ENCODE peak calls at places on chromosomes 3 and 15, in seven cellular contexts. One of them, this sample, is unnamed. For H3K4me1 and H3K27me3, the result is how much of the 10 kb centered on the place peaks cover.

GRCh38 chr15:34239151-34239761 is 14.4 kb downstream of the EMC4 start:
- DNase-seq in stomach: no peak
- DNase-seq in right lobe of liver: no peak
- DNase-seq in upper lobe of left lung: no peak
- DNase-seq in PC-9: peak
- DNase-seq in mesendoderm: peak
- DNase-seq in foreskin keratinocyte: peak
- DNase-seq in this sample: peak

GRCh38 chr3:120144267-120144666 is 50.0 kb upstream of the GSK3B start:
- DNase-seq in upper lobe of left lung: no peak
- DNase-seq in mesendoderm: peak
- DNase-seq in right lobe of liver: no peak
- DNase-seq in PC-9: peak
- DNase-seq in stomach: peak
- DNase-seq in foreskin keratinocyte: peak
- DNase-seq in this sample: no peak

GRCh38 chr3:188198760-188199327 is 44.9 kb downstream of the LPP start:
- DNase-seq in mesendoderm: no peak
- DNase-seq in right lobe of liver: no peak
- DNase-seq in stomach: no peak
- DNase-seq in foreskin keratinocyte: no peak
- DNase-seq in PC-9: no peak
- DNase-seq in upper lobe of left lung: no peak
- DNase-seq in this sample: no peak

GRCh38 chr3:62604301-62604700 is 231.0 kb upstream of the FEZF2 start:
- DNase-seq in stomach: no peak
- DNase-seq in mesendoderm: no peak
- DNase-seq in foreskin keratinocyte: peak
- DNase-seq in upper lobe of left lung: peak
- DNase-seq in PC-9: peak
- DNase-seq in right lobe of liver: no peak
- DNase-seq in this sample: no peak

GRCh38 chr3:172317984-172318383 is 130.3 kb downstream of the GHSR start:
- DNase-seq in mesendoderm: peak
- DNase-seq in stomach: no peak
- DNase-seq in upper lobe of left lung: peak
- DNase-seq in right lobe of liver: no peak
- DNase-seq in foreskin keratinocyte: peak
- DNase-seq in PC-9: peak
- DNase-seq in this sample: no peak

GRCh38 chr3:56780935-56781334 is 20.8 kb downstream of the ARHGEF3 start:
- DNase-seq in right lobe of liver: no peak
- DNase-seq in foreskin keratinocyte: no peak
- DNase-seq in upper lobe of left lung: no peak
- DNase-seq in PC-9: no peak
- DNase-seq in mesendoderm: no peak
- DNase-seq in stomach: no peak
- DNase-seq in this sample: no peak

GRCh38 chr15:95565702-95566101 is 764.8 kb upstream of the NR2F2 start:
- DNase-seq in stomach: no peak
- DNase-seq in mesendoderm: no peak
- DNase-seq in upper lobe of left lung: no peak
- DNase-seq in right lobe of liver: no peak
- DNase-seq in PC-9: no peak
- DNase-seq in foreskin keratinocyte: no peak
- DNase-seq in this sample: no peak

GRCh38 chr3:34377961-34378360 is 579.5 kb downstream of the PDCD6IP start:
- DNase-seq in upper lobe of left lung: no peak
- DNase-seq in stomach: peak
- DNase-seq in foreskin keratinocyte: no peak
- DNase-seq in mesendoderm: no peak
- DNase-seq in PC-9: no peak
- DNase-seq in right lobe of liver: peak
- DNase-seq in this sample: no peak

GRCh38 chr3:155745795-155746550 is 1.1 kb upstream of the PLCH1 start:
- DNase-seq in foreskin keratinocyte: peak
- DNase-seq in mesendoderm: peak
- DNase-seq in right lobe of liver: no peak
- DNase-seq in PC-9: no peak
- DNase-seq in upper lobe of left lung: peak
- DNase-seq in stomach: peak
- DNase-seq in this sample: no peak

GRCh38 chr3:184751204-184751809 is 39.4 kb upstream of the MAGEF1 start:
- DNase-seq in stomach: peak
- DNase-seq in mesendoderm: peak
- DNase-seq in upper lobe of left lung: no peak
- DNase-seq in right lobe of liver: no peak
- DNase-seq in foreskin keratinocyte: no peak
- DNase-seq in PC-9: no peak
- DNase-seq in this sample: no peak

GRCh38 chr3:186316666-186317260 is 45.3 kb downstream of the DGKG start:
- DNase-seq in PC-9: no peak
- DNase-seq in stomach: no peak
- DNase-seq in upper lobe of left lung: no peak
- DNase-seq in foreskin keratinocyte: no peak
- DNase-seq in right lobe of liver: no peak
- DNase-seq in mesendoderm: no peak
- DNase-seq in this sample: no peak

GRCh38 chr3:146172586-146172985 is 11.6 kb upstream of the PLOD2 start:
- DNase-seq in stomach: no peak
- DNase-seq in foreskin keratinocyte: no peak
- DNase-seq in mesendoderm: no peak
- DNase-seq in upper lobe of left lung: no peak
- DNase-seq in PC-9: no peak
- DNase-seq in right lobe of liver: no peak
- DNase-seq in this sample: no peak

GRCh38 chr15:59457103-59457502 is 19.1 kb downstream of the FAM81A start:
- DNase-seq in PC-9: peak
- DNase-seq in mesendoderm: no peak
- DNase-seq in foreskin keratinocyte: no peak
- DNase-seq in upper lobe of left lung: no peak
- DNase-seq in right lobe of liver: no peak
- DNase-seq in stomach: no peak
- DNase-seq in this sample: no peak

GRCh38 chr15:82081904-82082810 is 36.3 kb upstream of the MEX3B start:
- DNase-seq in upper lobe of left lung: no peak
- DNase-seq in mesendoderm: peak
- DNase-seq in right lobe of liver: no peak
- DNase-seq in PC-9: no peak
- DNase-seq in foreskin keratinocyte: peak
- DNase-seq in stomach: no peak
- DNase-seq in this sample: no peak

GRCh38 chr3:14879161-14879888 is 60.6 kb downstream of the FGD5 start:
- DNase-seq in right lobe of liver: no peak
- DNase-seq in foreskin keratinocyte: no peak
- DNase-seq in upper lobe of left lung: peak
- DNase-seq in PC-9: no peak
- DNase-seq in stomach: no peak
- DNase-seq in mesendoderm: peak
- DNase-seq in this sample: no peak

GRCh38 chr3:136749106-136749505 is 3.1 kb downstream of the STAG1 start:
- DNase-seq in mesendoderm: no peak
- DNase-seq in stomach: no peak
- DNase-seq in upper lobe of left lung: no peak
- DNase-seq in PC-9: no peak
- DNase-seq in foreskin keratinocyte: no peak
- DNase-seq in right lobe of liver: no peak
- DNase-seq in this sample: no peak

GRCh38 chr15:82968066-82968465 is 15.5 kb upstream of the HOMER2 start:
- DNase-seq in mesendoderm: no peak
- DNase-seq in right lobe of liver: no peak
- DNase-seq in PC-9: no peak
- DNase-seq in stomach: no peak
- DNase-seq in foreskin keratinocyte: no peak
- DNase-seq in upper lobe of left lung: no peak
- DNase-seq in this sample: no peak

GRCh38 chr3:4746241-4746958 is 232.8 kb upstream of the BHLHE40 start:
- DNase-seq in right lobe of liver: peak
- DNase-seq in foreskin keratinocyte: no peak
- DNase-seq in PC-9: no peak
- DNase-seq in upper lobe of left lung: no peak
- DNase-seq in stomach: no peak
- DNase-seq in mesendoderm: peak
- DNase-seq in this sample: no peak

GRCh38 chr15:22895465-22896190 is 57.2 kb downstream of the NIPA2 start:
- DNase-seq in stomach: peak
- DNase-seq in foreskin keratinocyte: peak
- DNase-seq in upper lobe of left lung: no peak
- DNase-seq in mesendoderm: peak
- DNase-seq in right lobe of liver: no peak
- DNase-seq in PC-9: peak
- DNase-seq in this sample: peak

DNA sequence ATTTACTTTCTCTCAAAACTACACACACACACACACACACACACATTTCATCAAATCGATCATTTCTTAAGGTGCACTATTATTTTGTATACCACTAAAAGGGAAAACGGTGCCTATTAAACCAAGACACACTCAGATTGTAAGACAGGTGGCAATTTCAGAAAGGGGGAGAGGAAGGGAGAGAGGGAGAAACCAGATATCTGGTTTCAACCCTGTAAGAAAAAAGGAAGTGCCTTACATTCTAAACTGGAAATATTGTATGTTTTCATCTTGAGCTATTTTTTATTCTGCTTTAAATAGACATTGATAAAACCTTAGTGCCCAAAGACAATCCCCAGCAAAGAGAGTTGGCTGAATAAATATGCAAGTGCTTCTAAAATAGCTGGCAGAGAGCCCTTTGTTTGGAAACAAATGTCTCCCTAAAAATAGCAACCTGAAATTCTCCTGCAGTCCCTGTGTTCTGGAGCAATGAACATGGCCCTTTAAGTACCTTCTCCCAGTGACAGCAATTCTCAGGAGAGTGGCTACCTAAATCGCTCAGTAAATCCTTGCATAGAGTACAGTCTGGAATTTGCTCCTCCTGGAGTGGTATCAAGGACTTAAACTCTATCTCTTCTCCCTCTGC is 85.7 kb downstream of the RARB start:
- DNase-seq in PC-9: no peak
- DNase-seq in upper lobe of left lung: no peak
- DNase-seq in stomach: no peak
- DNase-seq in mesendoderm: no peak
- DNase-seq in right lobe of liver: no peak
- DNase-seq in foreskin keratinocyte: no peak
- DNase-seq in this sample: no peak
- H3K27ac ChIP-seq in PC-9: no peak
- H3K27ac ChIP-seq in upper lobe of left lung: no peak
- H3K27ac ChIP-seq in stomach: no peak
- H3K27ac ChIP-seq in mesendoderm: no peak
- H3K27ac ChIP-seq in right lobe of liver: no peak
- H3K27ac ChIP-seq in foreskin keratinocyte: no peak
- H3K27ac ChIP-seq in this sample: no peak

GRCh38 chr15:76340198-76340801 is 3.7 kb downstream of the ISL2 start:
- DNase-seq in mesendoderm: peak
- DNase-seq in PC-9: no peak
- DNase-seq in stomach: no peak
- DNase-seq in right lobe of liver: peak
- DNase-seq in foreskin keratinocyte: peak
- DNase-seq in upper lobe of left lung: no peak
- DNase-seq in this sample: peak

GRCh38 chr15:76341366-76342045 is 4.9 kb downstream of the ISL2 start:
- DNase-seq in PC-9: no peak
- DNase-seq in foreskin keratinocyte: no peak
- DNase-seq in right lobe of liver: no peak
- DNase-seq in mesendoderm: peak
- DNase-seq in upper lobe of left lung: no peak
- DNase-seq in stomach: no peak
- DNase-seq in this sample: no peak

GRCh38 chr15:76339302-76340197 is 3.0 kb downstream of the ISL2 start:
- DNase-seq in foreskin keratinocyte: peak
- DNase-seq in right lobe of liver: no peak
- DNase-seq in upper lobe of left lung: no peak
- DNase-seq in stomach: no peak
- DNase-seq in PC-9: no peak
- DNase-seq in mesendoderm: peak
- DNase-seq in this sample: no peak

GRCh38 chr15:76342046-76342381 is 5.4 kb downstream of the ISL2 start:
- DNase-seq in mesendoderm: peak
- DNase-seq in right lobe of liver: no peak
- DNase-seq in PC-9: no peak
- DNase-seq in foreskin keratinocyte: no peak
- DNase-seq in upper lobe of left lung: no peak
- DNase-seq in stomach: no peak
- DNase-seq in this sample: no peak

GRCh38 chr15:76340802-76341365 is 4.3 kb downstream of the ISL2 start:
- DNase-seq in stomach: no peak
- DNase-seq in PC-9: peak
- DNase-seq in mesendoderm: peak
- DNase-seq in foreskin keratinocyte: no peak
- DNase-seq in upper lobe of left lung: no peak
- DNase-seq in right lobe of liver: no peak
- DNase-seq in this sample: no peak
- H3K4me1 ChIP-seq in stomach: half or more
- H3K4me1 ChIP-seq in PC-9: under half
- H3K4me1 ChIP-seq in mesendoderm: under half
- H3K4me1 ChIP-seq in foreskin keratinocyte: under half
- H3K4me1 ChIP-seq in upper lobe of left lung: half or more
- H3K4me1 ChIP-seq in right lobe of liver: under half
- H3K4me1 ChIP-seq in this sample: half or more

DNA sequence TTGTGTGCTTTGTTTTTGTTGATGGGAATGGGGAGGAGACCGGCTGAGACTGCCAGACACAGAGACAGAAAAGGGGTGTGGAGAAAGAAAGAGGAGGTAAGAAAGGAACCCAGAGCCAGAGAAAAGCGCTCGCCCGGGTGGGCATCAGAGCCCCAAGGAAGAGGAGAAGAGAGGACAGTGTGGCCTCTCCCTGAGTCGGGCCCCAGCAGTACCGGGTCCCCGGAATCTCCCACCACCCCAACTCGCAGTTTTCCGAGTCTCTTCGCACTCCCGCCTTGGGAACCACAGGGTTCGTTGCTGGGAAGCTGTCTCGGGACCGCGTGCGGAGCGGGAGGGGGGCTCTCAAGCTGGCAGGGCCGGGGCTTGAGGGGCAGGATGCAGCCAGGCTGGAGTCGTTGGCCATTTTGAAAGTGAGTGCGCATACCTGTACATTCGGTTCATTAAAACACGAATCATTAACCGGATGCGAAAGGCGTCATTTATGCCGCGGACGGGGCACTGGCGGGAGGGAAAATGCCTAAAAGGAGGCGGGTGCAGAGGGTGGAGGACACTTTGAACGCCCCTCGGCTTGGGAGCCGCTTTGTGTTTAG is 3.2 kb downstream of the SKOR1 start:
- DNase-seq in upper lobe of left lung: no peak
- DNase-seq in mesendoderm: no peak
- DNase-seq in right lobe of liver: no peak
- DNase-seq in stomach: no peak
- DNase-seq in PC-9: no peak
- DNase-seq in foreskin keratinocyte: no peak
- DNase-seq in this sample: no peak
- H3K27me3 ChIP-seq in upper lobe of left lung: under half
- H3K27me3 ChIP-seq in mesendoderm: half or more
- H3K27me3 ChIP-seq in right lobe of liver: under half
- H3K27me3 ChIP-seq in stomach: half or more
- H3K27me3 ChIP-seq in PC-9: under half
- H3K27me3 ChIP-seq in foreskin keratinocyte: half or more
- H3K27me3 ChIP-seq in this sample: under half

DNA sequence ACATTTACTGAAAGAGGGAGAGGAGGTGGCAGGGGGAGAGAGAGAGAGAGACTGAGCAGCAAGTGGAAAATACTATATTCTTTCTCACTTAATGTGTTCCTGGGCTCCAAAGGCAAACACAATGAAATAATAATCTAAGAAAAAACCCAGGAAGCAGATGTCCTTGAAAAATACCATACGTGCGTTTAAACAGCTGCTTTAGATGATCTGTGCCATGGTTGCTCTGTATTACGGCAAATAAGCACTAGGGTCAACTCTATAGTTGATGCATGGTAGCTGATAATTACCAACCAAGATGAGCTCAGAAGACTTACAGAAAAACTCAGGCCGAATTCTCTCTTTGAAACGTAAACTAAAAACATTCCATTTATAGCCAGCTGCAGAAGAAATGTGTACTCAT is 410.3 kb upstream of the TBL1XR1 start:
- DNase-seq in stomach: no peak
- DNase-seq in mesendoderm: no peak
- DNase-seq in right lobe of liver: no peak
- DNase-seq in PC-9: no peak
- DNase-seq in upper lobe of left lung: no peak
- DNase-seq in foreskin keratinocyte: no peak
- DNase-seq in this sample: no peak
- H3K27ac ChIP-seq in stomach: peak
- H3K27ac ChIP-seq in mesendoderm: no peak
- H3K27ac ChIP-seq in right lobe of liver: no peak
- H3K27ac ChIP-seq in PC-9: no peak
- H3K27ac ChIP-seq in upper lobe of left lung: no peak
- H3K27ac ChIP-seq in foreskin keratinocyte: no peak
- H3K27ac ChIP-seq in this sample: no peak

This sample was measured in CD4-positive, CD25-positive, alpha-beta regulatory T cell.